ENCODE peak calls at places on chromosome X, in ten cellular contexts. L, Z, O, V, G, T, U, B, E and X are unnamed samples.
A peak's percentile ranks its signal among the peaks of the same experiment; 100 is the strongest.

GRCh38 chrX:17860811-17861495 is at the start of gene RAI2:
- DNase-seq in U (no peak), Z (no peak), V (no peak), O (peak; percentile 19), G (no peak), L (no peak), E (no peak), T (peak; percentile 19), B (no peak), X (peak; percentile 32)

GRCh38 chrX:109959356-109959871 is 43.5 kb upstream of the TMEM164 start:
- DNase-seq in U (peak; percentile 26), G (no peak), Z (no peak), V (no peak), E (no peak), L (no peak), T (no peak), O (no peak), B (no peak), X (no peak)

GRCh38 chrX:37685452-37686347 is at the start of gene XK:
- DNase-seq in T (peak; percentile 75), L (peak; percentile 34), Z (peak; percentile 91), U (no peak), B (peak; percentile 5), G (peak; percentile 24), E (peak; percentile 2), O (peak; percentile 67), V (no peak), X (no peak)

GRCh38 chrX:34631826-34632225 is 25.3 kb downstream of the TMEM47 start:
- DNase-seq in O (no peak), B (peak; percentile 73), L (no peak), G (no peak), U (no peak), E (no peak), T (no peak), Z (no peak), V (no peak), X (no peak)

GRCh38 chrX:17597836-17598434 is 139.4 kb upstream of the SCML1 start:
- DNase-seq in V (no peak), L (no peak), B (peak; percentile 85), G (peak; percentile 2), E (peak; percentile 45), Z (peak; percentile 91), U (no peak), T (peak; percentile 48), O (peak; percentile 30), X (no peak)

GRCh38 chrX:9656277-9656676 is 109.4 kb downstream of the GPR143 start:
- DNase-seq in V (no peak), Z (no peak), E (no peak), G (no peak), B (no peak), U (no peak), O (no peak), T (no peak), L (peak; percentile 41), X (no peak)

GRCh38 chrX:20240201-20240600 is 26.5 kb downstream of the RPS6KA3 start:
- DNase-seq in E (no peak), L (no peak), B (peak; percentile 24), O (no peak), Z (no peak), G (no peak), V (no peak), U (no peak), T (no peak), X (no peak)

GRCh38 chrX:119398587-119398973 is 556 bp upstream of the SLC25A43 start:
- DNase-seq in G (no peak), E (no peak), B (peak; percentile 29), T (no peak), V (no peak), Z (no peak), U (no peak), O (no peak), L (peak; percentile 14), X (no peak)

GRCh38 chrX:41085883-41086626 is 810 bp downstream of the USP9X start:
- DNase-seq in L (peak; percentile 63), E (peak; percentile 22), T (peak; percentile 54), B (peak; percentile 48), V (no peak), Z (peak; percentile 88), U (no peak), O (peak; percentile 62), G (peak; percentile 73), X (peak; percentile 19)

GRCh38 chrX:34734383-34734782 is 77.3 kb upstream of the TMEM47 start:
- DNase-seq in U (peak; percentile 7), T (no peak), Z (no peak), E (no peak), G (no peak), V (no peak), L (no peak), B (peak; percentile 0), O (no peak), X (no peak)

GRCh38 chrX:17544831-17545230 is 169.8 kb downstream of the NHS start:
- DNase-seq in V (no peak), E (no peak), U (no peak), T (no peak), G (no peak), Z (no peak), B (no peak), L (no peak), O (no peak), X (no peak)

GRCh38 chrX:136525738-136526606 is 6.0 kb upstream of the VGLL1 start:
- DNase-seq in O (no peak), U (peak; percentile 78), E (peak; percentile 64), G (peak; percentile 10), B (peak; percentile 91), T (peak; percentile 58), Z (no peak), L (no peak), V (no peak), X (no peak)

GRCh38 chrX:24063488-24063887 is 8.7 kb downstream of the EIF2S3 start:
- DNase-seq in Z (no peak), U (no peak), G (no peak), O (no peak), E (no peak), B (no peak), T (no peak), L (no peak), V (no peak), X (no peak)

GRCh38 chrX:151902813-151903591 is 9.7 kb upstream of the MAGEA4 start:
- DNase-seq in B (peak; percentile 83), O (no peak), G (no peak), Z (no peak), T (peak; percentile 37), U (peak; percentile 88), V (no peak), L (no peak), E (peak; percentile 1), X (no peak)

GRCh38 chrX:1222511-1223252 is 10.2 kb upstream of the CRLF2 start:
- DNase-seq in T (peak; percentile 11), E (no peak), Z (peak; percentile 12), G (no peak), V (no peak), B (no peak), U (peak; percentile 72), O (no peak), L (no peak), X (no peak)

GRCh38 chrX:152821145-152821765 is 9.3 kb downstream of the CETN2 start:
- DNase-seq in O (peak; percentile 53), U (peak; percentile 27), Z (no peak), V (no peak), G (no peak), B (peak; percentile 45), T (peak; percentile 69), L (peak; percentile 23), E (no peak), X (no peak)

GRCh38 chrX:75673468-75673867 is 111.6 kb downstream of the MAGEE2 start:
- DNase-seq in L (no peak), Z (no peak), O (no peak), V (no peak), E (no peak), U (no peak), T (no peak), B (no peak), G (no peak), X (no peak)

GRCh38 chrX:2406891-2407518 is 93.8 kb downstream of the DHRSX start:
- DNase-seq in V (no peak), G (no peak), O (no peak), B (no peak), U (no peak), L (no peak), E (no peak), T (no peak), Z (no peak), X (no peak)

GRCh38 chrX:18873189-18873791 is 110.6 kb downstream of the PHKA2 start:
- DNase-seq in E (no peak), B (peak; percentile 71), V (no peak), O (no peak), U (peak; percentile 66), T (no peak), L (no peak), G (no peak), Z (peak; percentile 88), X (no peak)